ENCODE peak calls at places on chromosome X, in five cellular contexts. Y, L, M, E and D are unnamed samples.
A peak's percentile ranks its signal among the peaks of the same experiment; 100 is the strongest.

GRCh38 chrX:46922601-46923000 is 10.4 kb downstream of the JADE3 start:
- DNase-seq in E (no peak), Y (no peak), M (no peak), L (no peak), D (no peak)

GRCh38 chrX:135327299-135327698 is 18.0 kb downstream of the ETDC start:
- DNase-seq in E (no peak), L (no peak), Y (no peak), M (no peak), D (no peak)

GRCh38 chrX:5726246-5726645 is 502.4 kb downstream of the NLGN4X start:
- DNase-seq in L (no peak), M (no peak), E (no peak), Y (no peak), D (no peak)

GRCh38 chrX:112477653-112478052 is 202.1 kb downstream of the LHFPL1 start:
- DNase-seq in E (no peak), L (no peak), Y (no peak), M (no peak), D (no peak)

GRCh38 chrX:110743679-110744340 is 51.8 kb downstream of the CHRDL1 start:
- DNase-seq in E (no peak), L (no peak), Y (no peak), M (no peak), D (no peak)

GRCh38 chrX:104288269-104288668 is 33.5 kb upstream of the ESX1 start:
- DNase-seq in Y (no peak), E (no peak), M (no peak), L (no peak), D (no peak)

GRCh38 chrX:75649829-75650228 is 127.0 kb upstream of the ZDHHC15 start:
- DNase-seq in E (no peak), M (no peak), Y (no peak), L (no peak), D (no peak)

GRCh38 chrX:397575-397974 is 10.9 kb upstream of the PPP2R3B start:
- DNase-seq in E (peak; percentile 65), M (no peak), L (peak; percentile 38), Y (no peak), D (peak; percentile 28)

GRCh38 chrX:27626066-27626465 is 35.9 kb downstream of the DCAF8L2 start:
- DNase-seq in E (no peak), M (no peak), L (no peak), Y (no peak), D (no peak)

GRCh38 chrX:121150217-121150616 is 102.8 kb downstream of the GLUD2 start:
- DNase-seq in E (no peak), Y (no peak), L (no peak), M (no peak), D (no peak)

GRCh38 chrX:102950908-102951866 is 14.1 kb downstream of the RAB40AL start:
- DNase-seq in L (peak; percentile 13), M (no peak), Y (no peak), E (no peak), D (peak; percentile 42)

GRCh38 chrX:139932077-139932900 is 564 bp downstream of the ATP11C start:
- DNase-seq in L (peak; percentile 51), E (peak; percentile 55), Y (peak; percentile 92), M (peak; percentile 74), D (peak; percentile 62)

GRCh38 chrX:39519213-39519544 is 578.6 kb downstream of the BCOR start:
- DNase-seq in L (peak; percentile 15), M (no peak), Y (no peak), E (peak; percentile 29), D (peak; percentile 77)

GRCh38 chrX:37818031-37818430 is 29.3 kb downstream of the DYNLT3 start:
- DNase-seq in M (no peak), E (no peak), Y (no peak), L (no peak), D (no peak)

GRCh38 chrX:48507246-48507645 is 1.5 kb upstream of the PORCN start:
- DNase-seq in L (no peak), Y (peak; percentile 13), E (no peak), M (no peak), D (no peak)

GRCh38 chrX:122046815-122047214 is 999.4 kb downstream of the GLUD2 start:
- DNase-seq in Y (no peak), L (no peak), M (no peak), E (no peak), D (no peak)

GRCh38 chrX:96982159-96982558 is 98.5 kb downstream of the RPA4 start:
- DNase-seq in Y (no peak), E (no peak), M (no peak), L (no peak), D (no peak)

GRCh38 chrX:103220511-103221406 is 5.9 kb downstream of the BEX4 start:
- DNase-seq in E (no peak), L (no peak), M (no peak), Y (peak; percentile 72), D (no peak)

GRCh38 chrX:50432760-50433377 is 37.8 kb downstream of the DGKK start:
- DNase-seq in L (no peak), Y (no peak), E (no peak), M (no peak), D (peak; percentile 17)

GRCh38 chrX:108036298-108036973 is 8.4 kb upstream of the VSIG1 start:
- DNase-seq in L (no peak), E (no peak), Y (no peak), M (no peak), D (peak; percentile 64)

GRCh38 chrX:65528293-65528692 is 6.3 kb downstream of the LAS1L start:
- DNase-seq in E (no peak), L (no peak), Y (no peak), M (no peak), D (no peak)

GRCh38 chrX:22320236-22320635 is 47.5 kb downstream of the CBLL2 start:
- DNase-seq in M (no peak), Y (no peak), E (no peak), L (no peak), D (no peak)

GRCh38 chrX:69195197-69195596 is 29.9 kb upstream of the PJA1 start:
- DNase-seq in E (no peak), M (no peak), Y (no peak), L (no peak), D (peak; percentile 30)

GRCh38 chrX:69163936-69164741 is 1.1 kb downstream of the PJA1 start:
- DNase-seq in Y (peak; percentile 82), E (peak; percentile 25), L (no peak), M (no peak), D (peak; percentile 51)

DNA sequence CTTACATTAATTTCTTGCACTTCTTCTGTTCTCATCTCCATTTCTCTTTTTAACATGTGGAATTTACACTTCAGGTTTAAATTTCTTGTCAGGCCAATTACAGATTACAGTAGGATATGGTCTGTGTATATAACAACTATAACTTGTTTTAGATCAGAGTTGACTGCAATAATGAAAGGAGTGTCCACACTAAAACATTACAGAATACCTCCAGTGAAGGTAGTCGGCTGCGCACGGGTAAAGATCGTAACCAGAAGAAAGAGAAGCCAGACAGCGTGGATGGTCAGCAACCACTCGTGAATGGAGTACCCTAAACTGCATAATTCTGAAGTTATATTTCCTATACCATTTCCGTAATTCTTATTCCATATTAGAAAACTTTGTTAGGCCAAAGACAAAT is 32.6 kb upstream of the FMR1NB start:
- DNase-seq in E (no peak), Y (no peak), M (no peak), L (no peak), D (no peak)
- H3K36me3 ChIP-seq in E (peaks cover 67% of the 10 kb centered on the region), Y (peaks cover 62% of the 10 kb centered on the region), M (peaks cover 9% of the 10 kb centered on the region), L (peaks cover 39% of the 10 kb centered on the region), D (peaks cover 3% of the 10 kb centered on the region)

GRCh38 chrX:54810532-54810931 is 3.0 kb downstream of the MAGED2 start:
- DNase-seq in L (no peak), M (no peak), Y (no peak), E (no peak), D (no peak)
- H3K36me3 ChIP-seq in L (peaks cover 55% of the 10 kb centered on the region), M (peaks cover 44% of the 10 kb centered on the region), Y (peaks cover 57% of the 10 kb centered on the region), E (peaks cover 59% of the 10 kb centered on the region), D (no peaks in the 10 kb centered on the region)

GRCh38 chrX:153951683-153952372 is 7.4 kb upstream of the RENBP start:
- DNase-seq in E (no peak), M (no peak), L (no peak), Y (peak; percentile 75), D (no peak)
- H3K36me3 ChIP-seq in E (peaks cover 53% of the 10 kb centered on the region), M (peaks cover 16% of the 10 kb centered on the region), L (peaks cover 64% of the 10 kb centered on the region), Y (peaks cover 91% of the 10 kb centered on the region), D (no peaks in the 10 kb centered on the region)

DNA sequence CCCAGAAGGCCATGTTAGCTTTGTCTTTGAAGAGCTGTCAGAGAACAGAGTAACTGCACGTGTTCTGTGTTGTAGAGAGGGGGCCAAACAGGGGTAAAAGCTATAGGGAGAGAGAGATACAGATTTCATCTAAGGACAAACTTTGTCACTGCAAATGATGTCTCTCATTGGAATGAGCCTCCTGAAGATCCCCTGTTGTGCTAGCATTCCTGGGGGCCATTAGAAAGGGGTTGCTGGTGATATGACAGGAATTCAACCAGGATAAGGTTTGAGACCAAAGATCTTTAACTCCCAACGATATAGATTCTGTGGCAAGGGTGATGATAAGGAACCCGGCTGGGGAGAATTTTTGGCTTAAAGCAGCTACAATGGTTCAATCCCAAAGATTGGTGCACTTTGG is 16.8 kb downstream of the MID1 start:
- DNase-seq in Y (no peak), M (no peak), E (no peak), L (no peak), D (no peak)
- H3K36me3 ChIP-seq in Y (no peaks in the 10 kb centered on the region), M (no peaks in the 10 kb centered on the region), E (no peaks in the 10 kb centered on the region), L (no peaks in the 10 kb centered on the region), D (no peaks in the 10 kb centered on the region)

DNA sequence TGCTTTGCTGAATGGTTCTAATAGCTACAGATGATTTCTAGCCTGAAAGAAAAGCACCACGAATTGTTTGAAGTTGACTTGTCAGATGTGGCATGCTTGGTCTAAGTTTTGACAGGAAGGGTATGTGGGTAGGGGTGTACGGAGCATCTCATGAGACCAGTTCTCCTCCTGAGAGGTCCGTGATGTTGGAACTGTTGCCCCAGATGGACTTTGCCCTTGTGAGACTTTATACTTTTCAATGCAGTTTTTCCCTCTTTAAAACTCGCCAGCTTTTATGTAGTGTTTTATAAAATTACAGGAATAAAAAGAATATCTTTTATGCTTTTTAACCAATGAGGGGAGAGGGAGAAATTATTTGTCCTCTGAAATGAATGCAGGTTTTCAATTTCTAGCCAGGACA is 16.6 kb upstream of the XG start:
- DNase-seq in Y (no peak), M (no peak), E (no peak), L (no peak), D (no peak)
- H3K36me3 ChIP-seq in Y (peaks cover 89% of the 10 kb centered on the region), M (peaks cover 73% of the 10 kb centered on the region), E (peaks cover 94% of the 10 kb centered on the region), L (peaks cover 88% of the 10 kb centered on the region), D (no peaks in the 10 kb centered on the region)

GRCh38 chrX:119010491-119010890 is 36.1 kb downstream of the LONRF3 start:
- DNase-seq in L (no peak), M (no peak), E (no peak), Y (no peak), D (no peak)

GRCh38 chrX:119007189-119007770 is 32.9 kb downstream of the LONRF3 start:
- DNase-seq in M (no peak), Y (no peak), E (no peak), L (no peak), D (no peak)

GRCh38 chrX:119004920-119005524 is 30.6 kb downstream of the LONRF3 start:
- DNase-seq in Y (peak; percentile 87), M (peak; percentile 64), E (peak; percentile 25), L (peak; percentile 41), D (peak; percentile 43)

GRCh38 chrX:119008122-119008744 is 33.8 kb downstream of the LONRF3 start:
- DNase-seq in M (no peak), Y (no peak), L (no peak), E (no peak), D (peak; percentile 49)

GRCh38 chrX:119009071-119009470 is 34.7 kb downstream of the LONRF3 start:
- DNase-seq in L (no peak), E (no peak), Y (no peak), M (no peak), D (no peak)
- H3K36me3 ChIP-seq in L (peaks cover 12% of the 10 kb centered on the region), E (peaks cover 31% of the 10 kb centered on the region), Y (peaks cover 8% of the 10 kb centered on the region), M (no peaks in the 10 kb centered on the region), D (no peaks in the 10 kb centered on the region)

GRCh38 chrX:45083314-45083713 is 117.4 kb downstream of the DIPK2B start:
- DNase-seq in Y (no peak), M (no peak), E (no peak), L (no peak), D (no peak)
- H3K36me3 ChIP-seq in Y (peaks cover 98% of the 10 kb centered on the region), M (no peaks in the 10 kb centered on the region), E (peaks cover 79% of the 10 kb centered on the region), L (peaks cover 38% of the 10 kb centered on the region), D (no peaks in the 10 kb centered on the region)